ENCODE peak calls at places on chromosomes 1 and 21, in eight cellular contexts. One of them, this sample, is unnamed. For H4K20me1 and H3K4me1, the result is how much of the 10 kb centered on the place peaks cover.

GRCh38 chr1:45979074-45979777 is 153.2 kb downstream of the PIK3R3 start:
- DNase-seq in OCI-LY7: no peak
- DNase-seq in neural progenitor cell: no peak
- DNase-seq in astrocyte: peak
- DNase-seq in PC-9: peak
- DNase-seq in fibroblast of lung: peak
- DNase-seq in Karpas-422: no peak
- DNase-seq in H9: no peak
- DNase-seq in this sample: no peak

GRCh38 chr1:85611390-85611789 is 30.8 kb downstream of the CCN1 start:
- DNase-seq in OCI-LY7: no peak
- DNase-seq in neural progenitor cell: no peak
- DNase-seq in astrocyte: peak
- DNase-seq in PC-9: no peak
- DNase-seq in fibroblast of lung: peak
- DNase-seq in Karpas-422: no peak
- DNase-seq in H9: no peak
- DNase-seq in this sample: no peak

GRCh38 chr1:232891656-232892317 is 58.6 kb upstream of the NTPCR start:
- DNase-seq in OCI-LY7: no peak
- DNase-seq in neural progenitor cell: no peak
- DNase-seq in astrocyte: peak
- DNase-seq in PC-9: no peak
- DNase-seq in fibroblast of lung: peak
- DNase-seq in Karpas-422: no peak
- DNase-seq in H9: no peak
- DNase-seq in this sample: no peak

GRCh38 chr1:51070011-51070410 is 32.0 kb upstream of the C1orf185 start:
- DNase-seq in OCI-LY7: no peak
- DNase-seq in neural progenitor cell: no peak
- DNase-seq in astrocyte: no peak
- DNase-seq in PC-9: peak
- DNase-seq in fibroblast of lung: no peak
- DNase-seq in Karpas-422: no peak
- DNase-seq in H9: no peak
- DNase-seq in this sample: no peak

GRCh38 chr1:10304295-10304694 is 93.9 kb downstream of the KIF1B start:
- DNase-seq in OCI-LY7: no peak
- DNase-seq in neural progenitor cell: no peak
- DNase-seq in astrocyte: peak
- DNase-seq in PC-9: no peak
- DNase-seq in fibroblast of lung: peak
- DNase-seq in Karpas-422: no peak
- DNase-seq in H9: no peak
- DNase-seq in this sample: no peak

GRCh38 chr1:23168079-23168461 is 586 bp downstream of the LUZP1 start:
- DNase-seq in OCI-LY7: peak
- DNase-seq in neural progenitor cell: no peak
- DNase-seq in astrocyte: no peak
- DNase-seq in PC-9: no peak
- DNase-seq in fibroblast of lung: no peak
- DNase-seq in Karpas-422: peak
- DNase-seq in H9: peak
- DNase-seq in this sample: peak

GRCh38 chr1:114108741-114109255 is 44.9 kb downstream of the SYT6 start:
- DNase-seq in OCI-LY7: no peak
- DNase-seq in neural progenitor cell: no peak
- DNase-seq in astrocyte: peak
- DNase-seq in PC-9: no peak
- DNase-seq in fibroblast of lung: peak
- DNase-seq in Karpas-422: no peak
- DNase-seq in H9: no peak
- DNase-seq in this sample: no peak

GRCh38 chr1:24426738-24427468 is 11.3 kb downstream of the NIPAL3 start:
- DNase-seq in OCI-LY7: no peak
- DNase-seq in neural progenitor cell: no peak
- DNase-seq in astrocyte: no peak
- DNase-seq in PC-9: no peak
- DNase-seq in fibroblast of lung: no peak
- DNase-seq in Karpas-422: no peak
- DNase-seq in H9: no peak
- DNase-seq in this sample: no peak

GRCh38 chr1:77825356-77825709 is 45.9 kb downstream of the MIGA1 start:
- DNase-seq in OCI-LY7: peak
- DNase-seq in neural progenitor cell: peak
- DNase-seq in astrocyte: peak
- DNase-seq in PC-9: peak
- DNase-seq in fibroblast of lung: peak
- DNase-seq in Karpas-422: peak
- DNase-seq in H9: no peak
- DNase-seq in this sample: no peak

GRCh38 chr1:183048087-183049085 is 25.2 kb downstream of the LAMC1 start:
- DNase-seq in OCI-LY7: peak
- DNase-seq in neural progenitor cell: no peak
- DNase-seq in astrocyte: no peak
- DNase-seq in PC-9: no peak
- DNase-seq in fibroblast of lung: no peak
- DNase-seq in Karpas-422: peak
- DNase-seq in H9: no peak
- DNase-seq in this sample: no peak

GRCh38 chr1:154295408-154296235 is 23.2 kb downstream of the HAX1 start:
- DNase-seq in OCI-LY7: peak
- DNase-seq in neural progenitor cell: no peak
- DNase-seq in astrocyte: no peak
- DNase-seq in PC-9: no peak
- DNase-seq in fibroblast of lung: no peak
- DNase-seq in Karpas-422: no peak
- DNase-seq in H9: no peak
- DNase-seq in this sample: no peak

GRCh38 chr1:163509126-163509525 is 187.4 kb downstream of the NUF2 start:
- DNase-seq in OCI-LY7: no peak
- DNase-seq in neural progenitor cell: no peak
- DNase-seq in astrocyte: no peak
- DNase-seq in PC-9: no peak
- DNase-seq in fibroblast of lung: no peak
- DNase-seq in Karpas-422: no peak
- DNase-seq in H9: no peak
- DNase-seq in this sample: no peak

GRCh38 chr1:234933475-234933874 is 195.2 kb downstream of the TOMM20 start:
- DNase-seq in OCI-LY7: peak
- DNase-seq in neural progenitor cell: no peak
- DNase-seq in astrocyte: peak
- DNase-seq in PC-9: peak
- DNase-seq in fibroblast of lung: peak
- DNase-seq in Karpas-422: no peak
- DNase-seq in H9: no peak
- DNase-seq in this sample: no peak

GRCh38 chr21:15332572-15332971 is 267.8 kb upstream of the NRIP1 start:
- DNase-seq in OCI-LY7: no peak
- DNase-seq in neural progenitor cell: no peak
- DNase-seq in astrocyte: no peak
- DNase-seq in PC-9: no peak
- DNase-seq in fibroblast of lung: no peak
- DNase-seq in Karpas-422: no peak
- DNase-seq in H9: no peak
- DNase-seq in this sample: no peak

GRCh38 chr1:222461941-222462340 is 86.0 kb downstream of the HHIPL2 start:
- DNase-seq in OCI-LY7: no peak
- DNase-seq in neural progenitor cell: no peak
- DNase-seq in astrocyte: no peak
- DNase-seq in PC-9: no peak
- DNase-seq in fibroblast of lung: no peak
- DNase-seq in Karpas-422: no peak
- DNase-seq in H9: no peak
- DNase-seq in this sample: no peak

GRCh38 chr21:45848352-45848751 is 133.2 kb upstream of the COL6A1 start:
- DNase-seq in OCI-LY7: no peak
- DNase-seq in neural progenitor cell: no peak
- DNase-seq in astrocyte: no peak
- DNase-seq in PC-9: no peak
- DNase-seq in fibroblast of lung: no peak
- DNase-seq in Karpas-422: no peak
- DNase-seq in H9: no peak
- DNase-seq in this sample: no peak

GRCh38 chr1:105894006-105894405 is 1162.5 kb upstream of the PRMT6 start:
- DNase-seq in OCI-LY7: no peak
- DNase-seq in neural progenitor cell: no peak
- DNase-seq in astrocyte: peak
- DNase-seq in PC-9: no peak
- DNase-seq in fibroblast of lung: no peak
- DNase-seq in Karpas-422: no peak
- DNase-seq in H9: no peak
- DNase-seq in this sample: no peak

GRCh38 chr1:186102559-186103148 is 272.4 kb downstream of the TPR start:
- DNase-seq in OCI-LY7: no peak
- DNase-seq in neural progenitor cell: no peak
- DNase-seq in astrocyte: peak
- DNase-seq in PC-9: peak
- DNase-seq in fibroblast of lung: peak
- DNase-seq in Karpas-422: no peak
- DNase-seq in H9: no peak
- DNase-seq in this sample: no peak

GRCh38 chr1:33049381-33049780 is 12.7 kb upstream of the AK2 start:
- DNase-seq in OCI-LY7: no peak
- DNase-seq in neural progenitor cell: no peak
- DNase-seq in astrocyte: peak
- DNase-seq in PC-9: no peak
- DNase-seq in fibroblast of lung: peak
- DNase-seq in Karpas-422: no peak
- DNase-seq in H9: no peak
- DNase-seq in this sample: no peak

GRCh38 chr1:72636636-72637035 is 354.3 kb upstream of the NEGR1 start:
- DNase-seq in OCI-LY7: no peak
- DNase-seq in neural progenitor cell: no peak
- DNase-seq in astrocyte: peak
- DNase-seq in PC-9: no peak
- DNase-seq in fibroblast of lung: peak
- DNase-seq in Karpas-422: no peak
- DNase-seq in H9: no peak
- DNase-seq in this sample: no peak

GRCh38 chr1:187928288-187928687 is 1099.5 kb downstream of the PLA2G4A start:
- DNase-seq in OCI-LY7: no peak
- DNase-seq in neural progenitor cell: peak
- DNase-seq in astrocyte: peak
- DNase-seq in PC-9: no peak
- DNase-seq in fibroblast of lung: peak
- DNase-seq in Karpas-422: no peak
- DNase-seq in H9: peak
- DNase-seq in this sample: no peak

GRCh38 chr1:118963456-118964430 is 24.4 kb downstream of the TBX15 start:
- DNase-seq in OCI-LY7: no peak
- DNase-seq in neural progenitor cell: no peak
- DNase-seq in astrocyte: peak
- DNase-seq in PC-9: no peak
- DNase-seq in fibroblast of lung: peak
- DNase-seq in Karpas-422: no peak
- DNase-seq in H9: no peak
- DNase-seq in this sample: no peak

DNA sequence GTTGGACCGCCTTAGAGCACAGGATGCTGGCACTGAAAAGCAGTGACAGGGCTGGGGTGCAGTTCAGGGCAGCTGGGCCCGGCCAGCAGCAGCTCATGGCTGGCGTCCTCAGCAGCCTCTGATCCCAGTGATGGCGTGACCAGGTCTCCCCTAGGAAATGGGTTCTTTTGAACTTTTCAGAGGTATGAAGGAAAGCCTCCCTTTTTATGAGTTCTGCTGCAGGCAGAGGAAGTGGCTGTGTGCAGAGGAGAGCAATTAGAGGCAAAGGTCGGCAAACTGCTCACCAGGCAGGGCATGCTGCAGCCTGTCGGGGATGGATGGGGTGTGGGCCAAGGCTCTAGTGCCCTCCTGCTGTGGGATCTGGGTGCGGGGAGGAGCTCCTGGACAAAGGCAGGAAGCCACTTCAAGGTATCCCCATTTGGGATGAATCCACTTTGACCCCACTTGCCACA is 45.6 kb upstream of the RAB4A start:
- DNase-seq in OCI-LY7: no peak
- DNase-seq in neural progenitor cell: no peak
- DNase-seq in astrocyte: no peak
- DNase-seq in PC-9: no peak
- DNase-seq in fibroblast of lung: no peak
- DNase-seq in Karpas-422: no peak
- DNase-seq in H9: no peak
- DNase-seq in this sample: no peak
- H4K20me1 ChIP-seq in OCI-LY7: under half
- H4K20me1 ChIP-seq in neural progenitor cell: under half
- H4K20me1 ChIP-seq in astrocyte: under half
- H4K20me1 ChIP-seq in PC-9: under half
- H4K20me1 ChIP-seq in fibroblast of lung: under half
- H4K20me1 ChIP-seq in Karpas-422: under half
- H4K20me1 ChIP-seq in H9: under half
- H4K20me1 ChIP-seq in this sample: under half

DNA sequence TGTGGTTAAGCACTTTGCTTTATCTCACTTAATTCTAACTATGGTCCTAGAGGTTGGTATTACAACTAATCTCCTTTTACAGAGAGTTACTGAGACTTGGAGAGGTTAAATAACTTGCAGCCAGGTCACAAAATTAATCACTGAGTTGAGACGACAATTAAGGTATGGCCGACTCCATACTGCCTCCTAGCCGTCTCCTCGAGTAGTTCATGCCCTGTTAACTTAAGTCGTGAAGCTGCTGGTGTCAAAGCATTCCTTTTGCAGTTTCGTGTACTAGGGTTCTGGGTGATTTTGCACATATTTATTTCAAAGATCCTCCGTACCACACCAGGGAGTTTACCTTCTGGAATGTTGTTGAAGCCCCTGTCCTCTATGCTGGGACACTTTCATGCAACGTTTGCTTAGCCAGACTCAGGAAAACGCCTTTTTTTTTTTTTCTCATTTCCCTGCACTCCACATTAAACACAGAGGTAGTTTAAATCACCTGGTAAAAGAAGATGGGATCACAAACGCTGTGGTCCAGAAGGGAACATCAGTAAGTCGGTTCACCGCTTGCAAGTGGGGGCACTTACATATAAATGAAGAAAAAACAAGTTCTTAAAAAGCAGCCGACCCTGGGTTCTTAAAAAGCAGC is 570 bp upstream of the NEK7 start:
- DNase-seq in OCI-LY7: peak
- DNase-seq in neural progenitor cell: peak
- DNase-seq in astrocyte: peak
- DNase-seq in PC-9: peak
- DNase-seq in fibroblast of lung: peak
- DNase-seq in Karpas-422: peak
- DNase-seq in H9: peak
- DNase-seq in this sample: peak
- H3K4me1 ChIP-seq in OCI-LY7: under half
- H3K4me1 ChIP-seq in neural progenitor cell: under half
- H3K4me1 ChIP-seq in astrocyte: under half
- H3K4me1 ChIP-seq in PC-9: under half
- H3K4me1 ChIP-seq in fibroblast of lung: under half
- H3K4me1 ChIP-seq in Karpas-422: under half
- H3K4me1 ChIP-seq in H9: under half
- H3K4me1 ChIP-seq in this sample: under half

GRCh38 chr1:8412183-8412831 is 94.4 kb downstream of the SLC45A1 start:
- DNase-seq in OCI-LY7: no peak
- DNase-seq in neural progenitor cell: no peak
- DNase-seq in astrocyte: peak
- DNase-seq in PC-9: no peak
- DNase-seq in fibroblast of lung: peak
- DNase-seq in Karpas-422: no peak
- DNase-seq in H9: no peak
- DNase-seq in this sample: no peak
- H4K20me1 ChIP-seq in OCI-LY7: half or more
- H4K20me1 ChIP-seq in neural progenitor cell: half or more
- H4K20me1 ChIP-seq in astrocyte: under half
- H4K20me1 ChIP-seq in PC-9: under half
- H4K20me1 ChIP-seq in fibroblast of lung: under half
- H4K20me1 ChIP-seq in Karpas-422: half or more
- H4K20me1 ChIP-seq in H9: under half
- H4K20me1 ChIP-seq in this sample: under half

GRCh38 chr1:112704511-112704907 is 2.4 kb downstream of the RHOC start:
- DNase-seq in OCI-LY7: no peak
- DNase-seq in neural progenitor cell: no peak
- DNase-seq in astrocyte: no peak
- DNase-seq in PC-9: no peak
- DNase-seq in fibroblast of lung: no peak
- DNase-seq in Karpas-422: no peak
- DNase-seq in H9: no peak
- DNase-seq in this sample: no peak
- H3K4me1 ChIP-seq in OCI-LY7: half or more
- H3K4me1 ChIP-seq in neural progenitor cell: under half
- H3K4me1 ChIP-seq in astrocyte: half or more
- H3K4me1 ChIP-seq in PC-9: half or more
- H3K4me1 ChIP-seq in fibroblast of lung: under half
- H3K4me1 ChIP-seq in Karpas-422: under half
- H3K4me1 ChIP-seq in H9: under half
- H3K4me1 ChIP-seq in this sample: half or more

This sample was measured in DND-41.